ENCODE peak calls at places on chromosome 22, in five cellular contexts. B, X, S, Y and F are unnamed samples.

GRCh38 chr22:49190816-49191505 is 636.7 kb downstream of the BRD1 start:
- DNase-seq in B (no peak), S (no peak), Y (no peak), X (no peak), F (no peak)

GRCh38 chr22:49783926-49784629 is 43.6 kb downstream of the BRD1 start:
- DNase-seq in Y (no peak), X (peak; percentile 2), B (no peak), S (no peak), F (no peak)

GRCh38 chr22:47051435-47052175 is 289.2 kb downstream of the TBC1D22A start:
- DNase-seq in B (no peak), X (peak; percentile 12), S (no peak), Y (no peak), F (no peak)

GRCh38 chr22:35592418-35592967 is 24.6 kb downstream of the MB start:
- DNase-seq in Y (no peak), S (no peak), X (no peak), B (no peak), F (no peak)

GRCh38 chr22:37467556-37467955 is 18.6 kb downstream of the MFNG start:
- DNase-seq in X (no peak), Y (no peak), S (no peak), B (no peak), F (no peak)

GRCh38 chr22:45911601-45912271 is 65.2 kb downstream of the WNT7B start:
- DNase-seq in B (peak; percentile 90), S (peak; percentile 59), Y (peak; percentile 80), X (no peak), F (no peak)

GRCh38 chr22:17851754-17852153 is 77.5 kb upstream of the BID start:
- DNase-seq in X (peak; percentile 76), Y (no peak), B (no peak), S (no peak), F (no peak)

GRCh38 chr22:17980638-17981051 is 43.7 kb downstream of the MICAL3 start:
- DNase-seq in S (no peak), B (peak; percentile 70), Y (no peak), X (peak; percentile 43), F (peak; percentile 66)

GRCh38 chr22:40633036-40633435 is 3.5 kb downstream of the MRTFA start:
- DNase-seq in S (no peak), Y (no peak), X (no peak), B (no peak), F (no peak)

GRCh38 chr22:39205344-39206021 is 39.3 kb downstream of the PDGFB start:
- DNase-seq in Y (no peak), B (peak; percentile 41), X (no peak), S (no peak), F (no peak)

GRCh38 chr22:45602824-45603301 is 68.8 kb upstream of the ATXN10 start:
- DNase-seq in X (no peak), B (no peak), S (no peak), Y (no peak), F (peak; percentile 95)

GRCh38 chr22:46410291-46410808 is 74.8 kb downstream of the TRMU start:
- DNase-seq in B (no peak), X (no peak), Y (no peak), S (no peak), F (no peak)

GRCh38 chr22:24977370-24978230 is 25.1 kb downstream of the KIAA1671 start:
- DNase-seq in X (peak; percentile 58), Y (no peak), B (no peak), S (peak; percentile 30), F (no peak)

GRCh38 chr22:24432059-24432853 is 4.9 kb downstream of the ADORA2A start:
- DNase-seq in Y (no peak), B (peak; percentile 75), S (peak; percentile 42), X (peak; percentile 79), F (peak; percentile 71)

GRCh38 chr22:40556641-40557040 is 79.9 kb downstream of the MRTFA start:
- DNase-seq in Y (no peak), X (no peak), B (no peak), S (no peak), F (no peak)

GRCh38 chr22:47065756-47066615 is 303.5 kb downstream of the TBC1D22A start:
- DNase-seq in X (no peak), B (peak; percentile 46), Y (peak; percentile 43), S (peak; percentile 84), F (no peak)

GRCh38 chr22:30941363-30941740 is 27.2 kb downstream of the MORC2 start:
- DNase-seq in S (no peak), B (no peak), Y (no peak), X (no peak), F (no peak)

GRCh38 chr22:46056169-46057041 is 79.4 kb upstream of the WNT7B start:
- DNase-seq in Y (peak; percentile 55), X (peak; percentile 25), S (peak; percentile 41), B (peak; percentile 64), F (peak; percentile 68)

GRCh38 chr22:46085831-46086576 is 64.3 kb upstream of the PPARA start:
- DNase-seq in X (peak; percentile 54), S (no peak), B (peak; percentile 93), Y (peak; percentile 71), F (peak; percentile 53)

GRCh38 chr22:44068422-44069191 is 44.5 kb downstream of the PARVB start:
- DNase-seq in X (no peak), Y (no peak), B (peak; percentile 78), S (peak; percentile 53), F (no peak)

GRCh38 chr22:39309881-39310714 is 9.3 kb downstream of the RPL3 start:
- DNase-seq in X (no peak), S (no peak), B (no peak), Y (no peak), F (no peak)

GRCh38 chr22:28922540-28923244 is 39.3 kb downstream of the ZNRF3 start:
- DNase-seq in S (peak; percentile 31), B (no peak), X (no peak), Y (no peak), F (no peak)

GRCh38 chr22:28920757-28921584 is 37.6 kb downstream of the ZNRF3 start:
- DNase-seq in B (no peak), X (no peak), Y (no peak), S (no peak), F (no peak)

GRCh38 chr22:28915969-28916368 is 32.6 kb downstream of the ZNRF3 start:
- DNase-seq in S (no peak), Y (no peak), X (no peak), B (no peak), F (no peak)

GRCh38 chr22:28921585-28921879 is 38.2 kb downstream of the ZNRF3 start:
- DNase-seq in X (no peak), S (no peak), B (no peak), Y (no peak), F (no peak)

DNA sequence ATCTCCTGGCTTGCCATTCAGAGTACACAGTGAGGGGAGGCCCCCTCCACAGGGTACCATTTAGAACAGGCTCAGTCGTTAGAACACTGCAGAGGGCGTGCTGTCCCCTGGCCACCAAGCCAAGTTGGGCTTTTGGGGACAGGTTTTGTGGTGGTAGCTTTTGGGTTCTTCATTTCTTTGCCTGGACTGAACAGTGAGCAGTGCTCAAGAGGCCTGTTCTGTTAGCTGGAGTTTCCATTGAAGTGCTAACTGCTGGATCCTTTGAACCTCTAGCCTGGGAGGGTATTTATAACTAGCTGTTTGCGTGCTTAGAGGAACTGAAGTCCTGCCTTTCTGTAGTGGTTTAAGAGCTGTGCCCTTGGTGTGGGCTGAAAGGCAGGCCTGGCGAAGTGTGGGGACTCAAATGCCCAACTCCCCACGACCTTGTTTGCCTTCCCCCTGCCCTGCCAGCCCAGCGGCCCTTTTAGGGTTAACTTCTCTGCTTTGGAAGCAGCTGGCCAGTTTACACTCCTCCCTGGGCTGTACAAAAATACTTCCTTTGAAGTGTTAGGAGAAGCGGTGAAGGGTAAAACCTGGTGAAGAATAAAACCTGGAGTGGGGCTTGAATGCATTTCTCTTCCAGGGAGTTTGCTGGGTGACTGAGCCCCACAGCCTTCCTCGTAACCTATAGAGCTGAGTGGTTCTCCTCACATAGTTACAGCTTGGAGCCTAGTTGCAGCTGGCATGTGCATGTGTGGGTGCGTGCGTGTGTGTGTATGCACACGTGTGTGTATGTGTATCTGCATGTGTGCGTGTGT is 34.6 kb downstream of the ZNRF3 start:
- DNase-seq in B (peak; percentile 67), S (peak; percentile 72), Y (no peak), X (no peak), F (peak; percentile 23)
- H3K4me1 ChIP-seq in B (peaks cover 46% of the 10 kb centered on the region), S (peaks cover 62% of the 10 kb centered on the region), Y (peaks cover 6% of the 10 kb centered on the region), X (peaks cover 31% of the 10 kb centered on the region), F (peaks cover 8% of the 10 kb centered on the region)

GRCh38 chr22:23261900-23262450 is 81.7 kb downstream of the BCR start:
- DNase-seq in X (no peak), B (no peak), Y (no peak), S (no peak), F (no peak)

GRCh38 chr22:23264610-23265388 is 84.5 kb downstream of the BCR start:
- DNase-seq in B (no peak), Y (no peak), X (peak; percentile 77), S (peak; percentile 23), F (no peak)

GRCh38 chr22:23265389-23265700 is 85.0 kb downstream of the BCR start:
- DNase-seq in B (no peak), X (no peak), S (no peak), Y (no peak), F (no peak)

GRCh38 chr22:23262474-23263332 is 82.4 kb downstream of the BCR start:
- DNase-seq in Y (no peak), S (no peak), B (no peak), X (no peak), F (no peak)

GRCh38 chr22:23263651-23264555 is 83.6 kb downstream of the BCR start:
- DNase-seq in S (peak; percentile 29), Y (no peak), X (no peak), B (no peak), F (no peak)
- TF ChIP-seq CTCF in S (no peak), Y (no peak), X (no peak), B (no peak), F (no peak)

GRCh38 chr22:42644422-42645340 is 4.3 kb upstream of the ATP5MGL start:
- DNase-seq in B (peak; percentile 76), Y (no peak), X (no peak), S (peak; percentile 37), F (no peak)

GRCh38 chr22:42643632-42644421 is 3.4 kb upstream of the ATP5MGL start:
- DNase-seq in X (no peak), S (no peak), Y (no peak), B (no peak), F (no peak)

GRCh38 chr22:42645938-42646568 is 3.1 kb downstream of the CYB5R3 start:
- DNase-seq in B (no peak), Y (no peak), S (peak; percentile 30), X (peak; percentile 68), F (no peak)

GRCh38 chr22:42646569-42647525 is 2.3 kb downstream of the CYB5R3 start:
- DNase-seq in S (peak; percentile 79), B (peak; percentile 78), X (peak; percentile 75), Y (no peak), F (peak; percentile 80)

DNA sequence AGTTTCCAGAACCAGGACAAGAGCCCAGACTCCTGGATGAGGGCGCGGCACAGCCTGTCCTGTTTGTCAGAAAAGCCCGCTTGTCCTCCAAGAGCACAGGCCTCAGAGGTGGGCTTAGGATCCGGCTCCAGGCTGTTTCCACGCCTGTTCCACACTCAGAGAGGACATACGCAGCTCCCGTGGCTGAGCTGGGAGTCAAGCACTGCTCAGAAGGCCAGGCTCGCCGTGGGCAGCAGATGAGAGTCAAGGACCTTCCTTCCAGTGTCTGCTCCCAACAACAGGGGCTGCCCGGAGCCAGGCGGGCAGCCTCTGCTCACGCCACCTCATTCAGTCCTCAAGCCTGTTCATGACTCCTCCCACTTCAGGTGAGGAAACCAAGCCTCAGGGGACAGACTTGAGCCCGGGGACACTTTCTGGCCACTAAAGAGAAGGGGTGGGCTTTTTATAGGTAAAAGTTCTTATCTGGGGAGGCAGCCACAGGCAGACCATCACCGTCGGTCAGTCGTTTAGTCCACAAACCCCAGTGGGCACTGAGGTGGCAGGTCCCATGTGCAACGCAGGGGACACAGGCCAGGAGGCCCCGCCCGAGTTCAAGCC is 3.8 kb downstream of the CYB5R3 start:
- DNase-seq in X (no peak), Y (no peak), B (peak; percentile 74), S (no peak), F (no peak)
- H3K4me3 ChIP-seq in X (peak overlapping the region; percentile 29), Y (peak overlapping the region; percentile 30), B (peak overlapping the region; percentile 42), S (no peak overlapping the region), F (no peak overlapping the region)

GRCh38 chr22:20554824-20555223 is 47.4 kb downstream of the MED15 start:
- DNase-seq in B (no peak), X (no peak), S (no peak), Y (no peak), F (no peak)
- H3K4me1 ChIP-seq in B (peaks cover 67% of the 10 kb centered on the region), X (peaks cover 35% of the 10 kb centered on the region), S (peaks cover 42% of the 10 kb centered on the region), Y (peaks cover 21% of the 10 kb centered on the region), F (peaks cover 37% of the 10 kb centered on the region)